ENCODE peak calls at places on chromosome 4, in nine cellular contexts. Q, R, A, D, O, S, X, Z and W are unnamed samples.

GRCh38 chr4:116358633-116359222 is 726.6 kb downstream of the TRAM1L1 start:
- DNase-seq in R (peak), Q (peak), A (peak), O (peak), S (peak), Z (peak), X (peak), D (peak), W (peak)

GRCh38 chr4:113452868-113453620 is 308.5 kb downstream of the CAMK2D start:
- DNase-seq in O (peak), Z (peak), X (no peak), A (peak), D (peak), S (no peak), R (peak), Q (no peak), W (peak)

GRCh38 chr4:80259012-80259411 is 7.5 kb upstream of the FGF5 start:
- DNase-seq in R (no peak), Q (no peak), D (peak), Z (no peak), S (no peak), A (no peak), X (no peak), O (no peak), W (no peak)

GRCh38 chr4:123216946-123217345 is 179.6 kb upstream of the SPRY1 start:
- DNase-seq in Z (no peak), O (no peak), Q (no peak), A (no peak), D (no peak), S (no peak), X (no peak), R (no peak), W (peak)

GRCh38 chr4:126799971-126800722 is 832.6 kb upstream of the INTU start:
- DNase-seq in D (peak), O (no peak), Q (no peak), S (no peak), Z (peak), A (no peak), X (peak), R (no peak), W (no peak)

GRCh38 chr4:109160494-109160893 is 142.0 kb downstream of the COL25A1 start:
- DNase-seq in Q (no peak), O (no peak), R (no peak), A (no peak), S (no peak), Z (no peak), D (no peak), X (no peak), W (no peak)

GRCh38 chr4:1402516-1403101 is 3.6 kb downstream of the NKX1-1 start:
- DNase-seq in D (no peak), O (no peak), X (peak), A (peak), Z (no peak), Q (no peak), S (no peak), R (no peak), W (no peak)

GRCh38 chr4:94577136-94577535 is 125.4 kb downstream of the PDLIM5 start:
- DNase-seq in S (no peak), A (no peak), X (peak), O (peak), Q (no peak), Z (peak), D (peak), R (no peak), W (peak)

GRCh38 chr4:75658881-75659280 is 14.3 kb downstream of the G3BP2 start:
- DNase-seq in R (no peak), Z (peak), D (no peak), Q (no peak), O (no peak), S (no peak), X (peak), A (no peak), W (no peak)

GRCh38 chr4:37540486-37540885 is 145.7 kb downstream of the RELL1 start:
- DNase-seq in R (no peak), X (no peak), Q (no peak), O (peak), S (no peak), Z (peak), D (no peak), A (no peak), W (no peak)

GRCh38 chr4:95318044-95318443 is 230.7 kb downstream of the UNC5C start:
- DNase-seq in X (no peak), O (no peak), Q (no peak), D (no peak), A (no peak), Z (no peak), R (no peak), S (no peak), W (no peak)

GRCh38 chr4:84814100-84814750 is 152.3 kb downstream of the WDFY3 start:
- DNase-seq in A (no peak), R (no peak), X (peak), Z (peak), Q (no peak), O (no peak), S (no peak), D (peak), W (peak)

GRCh38 chr4:147987252-147987651 is 255.4 kb downstream of the ARHGAP10 start:
- DNase-seq in A (peak), Q (no peak), O (no peak), X (no peak), S (no peak), R (no peak), Z (no peak), D (no peak), W (no peak)

GRCh38 chr4:99234331-99235010 is 15.4 kb upstream of the ADH6 start:
- DNase-seq in R (no peak), A (no peak), O (no peak), D (no peak), X (no peak), S (no peak), Z (no peak), Q (no peak), W (no peak)

GRCh38 chr4:82680834-82681233 is 117.8 kb downstream of the SCD5 start:
- DNase-seq in D (no peak), Z (no peak), S (peak), X (no peak), R (peak), O (no peak), A (no peak), Q (no peak), W (peak)

GRCh38 chr4:48343531-48343930 is 2.2 kb downstream of the SLAIN2 start:
- DNase-seq in D (no peak), A (no peak), X (no peak), R (no peak), Z (peak), Q (no peak), S (no peak), O (no peak), W (peak)

GRCh38 chr4:71231753-71232420 is 106.9 kb upstream of the SLC4A4 start:
- DNase-seq in A (no peak), Q (no peak), X (no peak), S (no peak), O (no peak), R (no peak), D (no peak), Z (no peak), W (no peak)

GRCh38 chr4:122604146-122604545 is 16.7 kb downstream of the IL21 start:
- DNase-seq in A (peak), Z (no peak), R (no peak), X (no peak), S (no peak), D (no peak), Q (no peak), O (no peak), W (no peak)

GRCh38 chr4:23423540-23423939 is 466.3 kb downstream of the PPARGC1A start:
- DNase-seq in A (peak), Z (no peak), D (no peak), Q (no peak), S (no peak), X (no peak), O (no peak), R (no peak), W (no peak)

GRCh38 chr4:28421221-28421620 is 1560.6 kb downstream of the STIM2 start:
- DNase-seq in A (no peak), Z (no peak), R (no peak), O (no peak), D (no peak), X (no peak), S (no peak), Q (no peak), W (no peak)

GRCh38 chr4:79498282-79498681 is 90.3 kb upstream of the GK2 start:
- DNase-seq in R (no peak), D (no peak), X (no peak), S (no peak), A (no peak), Z (no peak), O (no peak), Q (no peak), W (no peak)

GRCh38 chr4:153260553-153261306 is 56.5 kb downstream of the TRIM2 start:
- DNase-seq in Z (peak), O (no peak), X (no peak), S (no peak), D (no peak), Q (no peak), A (no peak), R (no peak), W (no peak)

GRCh38 chr4:8351931-8352367 is 82.4 kb downstream of the HTRA3 start:
- DNase-seq in X (no peak), S (peak), Z (peak), A (no peak), R (peak), Q (no peak), O (no peak), D (no peak), W (peak)

GRCh38 chr4:4320951-4321714 is 31.1 kb downstream of the ZBTB49 start:
- DNase-seq in A (no peak), D (no peak), Q (no peak), R (no peak), S (no peak), X (no peak), O (no peak), Z (no peak), W (no peak)

GRCh38 chr4:145954924-145955339 is 16.3 kb upstream of the ZNF827 start:
- DNase-seq in R (no peak), Z (peak), D (no peak), Q (no peak), O (no peak), X (peak), S (no peak), A (no peak), W (no peak)

GRCh38 chr4:40321671-40322131 is 13.4 kb upstream of the CHRNA9 start:
- DNase-seq in R (no peak), D (peak), Q (no peak), X (no peak), Z (peak), O (no peak), S (no peak), A (no peak), W (peak)